ENCODE peak calls at places on chromosomes 5 and 9, in six cellular contexts. X, F, U, G, I and M are unnamed samples.

GRCh38 chr9:125119643-125120286 is 23.6 kb downstream of the SCAI start:
- DNase-seq in X (no peak), F (no peak), U (no peak), G (no peak), I (no peak), M (no peak)

GRCh38 chr5:116409591-116410296 is 164.9 kb downstream of the SEMA6A start:
- DNase-seq in X (no peak), F (no peak), U (no peak), G (no peak), I (no peak), M (no peak)

GRCh38 chr5:158770506-158770905 is 329.2 kb downstream of the EBF1 start:
- DNase-seq in X (no peak), F (no peak), U (no peak), G (no peak), I (no peak), M (no peak)

GRCh38 chr5:72067682-72068470 is 39.4 kb upstream of the MAP1B start:
- DNase-seq in X (no peak), F (no peak), U (no peak), G (no peak), I (no peak), M (no peak)

GRCh38 chr5:120817044-120817985 is 353.2 kb downstream of the PRR16 start:
- DNase-seq in X (no peak), F (no peak), U (no peak), G (no peak), I (no peak), M (peak; percentile 17)

GRCh38 chr9:94139672-94140417 is 55.6 kb downstream of the PTPDC1 start:
- DNase-seq in X (peak; percentile 33), F (no peak), U (peak; percentile 84), G (no peak), I (peak; percentile 69), M (peak; percentile 96)

GRCh38 chr5:1026700-1027621 is 18.4 kb downstream of the NKD2 start:
- DNase-seq in X (no peak), F (no peak), U (no peak), G (no peak), I (no peak), M (no peak)

GRCh38 chr5:124735169-124735858 is 11.1 kb downstream of the ZNF608 start:
- DNase-seq in X (no peak), F (no peak), U (no peak), G (no peak), I (no peak), M (no peak)

GRCh38 chr5:135129307-135129706 is 95.3 kb upstream of the PITX1 start:
- DNase-seq in X (no peak), F (no peak), U (no peak), G (no peak), I (no peak), M (no peak)

GRCh38 chr5:135133181-135133580 is 99.2 kb upstream of the PITX1 start:
- DNase-seq in X (no peak), F (no peak), U (no peak), G (no peak), I (no peak), M (no peak)

GRCh38 chr5:135128361-135128760 is 94.3 kb upstream of the PITX1 start:
- DNase-seq in X (no peak), F (no peak), U (no peak), G (no peak), I (no peak), M (no peak)

GRCh38 chr5:135131801-135132675 is 98.0 kb upstream of the PITX1 start:
- DNase-seq in X (no peak), F (no peak), U (peak; percentile 84), G (no peak), I (no peak), M (no peak)

GRCh38 chr5:135130526-135131215 is 96.6 kb upstream of the PITX1 start:
- DNase-seq in X (no peak), F (no peak), U (peak; percentile 88), G (no peak), I (no peak), M (no peak)
- H3K27ac ChIP-seq in X (no peak overlapping the region), F (no peak overlapping the region), U (peak overlapping the region; percentile 36), G (no peak overlapping the region), I (no peak overlapping the region), M (no peak overlapping the region)

GRCh38 chr9:120698766-120699165 is 15.5 kb downstream of the MEGF9 start:
- DNase-seq in X (no peak), F (no peak), U (no peak), G (no peak), I (no peak), M (peak; percentile 54)
- H3K4me1 ChIP-seq in X (no peaks in the 10 kb centered on the region), F (peaks cover 8% of the 10 kb centered on the region), U (peaks cover 16% of the 10 kb centered on the region), G (peaks cover 1% of the 10 kb centered on the region), I (no peaks in the 10 kb centered on the region), M (peaks cover 4% of the 10 kb centered on the region)

GRCh38 chr5:172186114-172186695 is 1.8 kb downstream of the STK10 start:
- DNase-seq in X (no peak), F (no peak), U (no peak), G (no peak), I (no peak), M (no peak)

GRCh38 chr5:172182291-172182690 is 5.7 kb downstream of the STK10 start:
- DNase-seq in X (no peak), F (no peak), U (no peak), G (no peak), I (no peak), M (no peak)

GRCh38 chr5:172183881-172184280 is 4.1 kb downstream of the STK10 start:
- DNase-seq in X (no peak), F (no peak), U (no peak), G (no peak), I (no peak), M (no peak)

GRCh38 chr5:172187118-172188032 is 649 bp downstream of the STK10 start:
- DNase-seq in X (no peak), F (peak; percentile 27), U (peak; percentile 29), G (peak; percentile 75), I (no peak), M (peak; percentile 49)

DNA sequence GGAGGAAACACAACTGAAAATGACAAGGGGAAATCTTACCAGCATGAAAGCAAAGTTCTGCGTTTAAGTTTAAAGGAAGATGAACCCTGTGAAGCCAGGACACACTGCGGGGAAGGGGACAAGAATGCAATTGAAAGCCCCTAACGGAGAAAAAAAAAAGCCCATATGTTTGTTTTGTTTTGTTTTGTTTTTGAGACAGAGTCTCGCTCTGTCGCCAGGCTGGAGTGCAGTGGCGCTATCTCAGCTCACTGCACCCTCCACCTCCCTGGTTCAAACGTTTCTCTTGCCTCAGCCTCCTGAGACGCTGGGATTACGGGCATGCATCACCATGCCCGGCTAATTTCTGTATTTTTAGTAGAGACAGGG is 2.9 kb downstream of the STK10 start:
- DNase-seq in X (no peak), F (no peak), U (no peak), G (peak; percentile 34), I (no peak), M (no peak)
- H3K27ac ChIP-seq in X (no peak overlapping the region), F (no peak overlapping the region), U (no peak overlapping the region), G (peak overlapping the region; percentile 84), I (peak overlapping the region; percentile 86), M (no peak overlapping the region)

DNA sequence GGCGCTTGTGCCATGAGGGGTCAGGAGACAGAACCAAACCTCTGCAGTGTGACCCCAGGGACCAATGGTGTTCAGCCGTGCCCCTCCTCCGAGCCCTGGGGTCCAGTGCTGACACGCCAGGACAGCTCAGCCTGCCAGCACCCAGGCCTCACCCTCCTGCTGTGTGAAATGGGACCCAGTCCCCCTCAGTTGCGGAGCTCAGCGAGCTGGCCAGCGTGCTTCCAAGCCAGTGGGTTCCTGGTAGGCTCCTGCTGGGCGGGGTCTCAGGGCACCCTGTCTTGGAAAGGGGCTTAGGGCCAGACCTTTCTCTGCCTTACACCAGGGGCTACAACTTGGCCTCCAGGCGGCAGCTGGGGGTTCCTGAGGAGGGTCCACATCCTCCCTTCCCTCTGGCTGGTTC is 4.4 kb downstream of the RNF44 start:
- DNase-seq in X (no peak), F (no peak), U (no peak), G (no peak), I (no peak), M (no peak)
- H3K4me1 ChIP-seq in X (peaks cover 45% of the 10 kb centered on the region), F (peaks cover 16% of the 10 kb centered on the region), U (peaks cover 49% of the 10 kb centered on the region), G (peaks cover 71% of the 10 kb centered on the region), I (peaks cover 41% of the 10 kb centered on the region), M (peaks cover 28% of the 10 kb centered on the region)

GRCh38 chr5:177327539-177328522 is 16.1 kb upstream of the MXD3 start:
- DNase-seq in X (no peak), F (no peak), U (no peak), G (peak; percentile 30), I (no peak), M (peak; percentile 79)
- H3K27ac ChIP-seq in X (no peak overlapping the region), F (no peak overlapping the region), U (no peak overlapping the region), G (peak overlapping the region; percentile 31), I (peak overlapping the region; percentile 3), M (peak overlapping the region; percentile 77)